ENCODE peak calls at places on chromosomes 1 and 21, in four cellular contexts. N, H, Q and V are unnamed samples.

GRCh38 chr1:152582647-152583046 is 2.3 kb upstream of the LCE3D start:
- DNase-seq in H (no peak), Q (no peak), N (no peak), V (peak)

GRCh38 chr1:182229451-182229850 is 162.1 kb downstream of the GLUL start:
- DNase-seq in Q (no peak), H (no peak), N (no peak), V (no peak)

GRCh38 chr21:29238052-29238966 is 60.4 kb upstream of the BACH1 start:
- DNase-seq in H (no peak), N (peak), Q (no peak), V (peak)

GRCh38 chr1:181469829-181470228 is 13.5 kb upstream of the CACNA1E start:
- DNase-seq in Q (peak), H (no peak), N (peak), V (peak)

GRCh38 chr1:118210723-118211110 is 25.7 kb upstream of the SPAG17 start:
- DNase-seq in H (no peak), Q (no peak), N (no peak), V (no peak)

GRCh38 chr1:5286244-5286643 is 631.8 kb downstream of the AJAP1 start:
- DNase-seq in Q (no peak), N (no peak), H (no peak), V (no peak)

GRCh38 chr1:79355073-79355472 is 348.5 kb upstream of the ADGRL4 start:
- DNase-seq in Q (no peak), H (no peak), N (peak), V (peak)

GRCh38 chr1:187999973-188000372 is 1171.2 kb downstream of the PLA2G4A start:
- DNase-seq in N (no peak), Q (no peak), H (no peak), V (no peak)

GRCh38 chr1:40232444-40232843 is 15.3 kb upstream of the TMCO2 start:
- DNase-seq in N (no peak), Q (no peak), H (peak), V (no peak)

GRCh38 chr1:246152986-246153431 is 354.1 kb downstream of the SMYD3 start:
- DNase-seq in H (no peak), Q (no peak), N (no peak), V (no peak)

GRCh38 chr1:193222079-193222615 is 35.7 kb upstream of the B3GALT2 start:
- DNase-seq in Q (no peak), N (no peak), H (no peak), V (no peak)

GRCh38 chr21:42406846-42407245 is 3.1 kb downstream of the UBASH3A start:
- DNase-seq in Q (no peak), N (no peak), H (no peak), V (no peak)